ENCODE peak calls at places on chromosomes 11 and 22, in nine cellular contexts. Y is activated CD4-positive, alpha-beta T cell treated with anti-CD3 and anti-CD28 coated beads, Interleukin-2, amount 10 ng/mL, durations not matched to agents 7 days and 5 days; U is stimulated activated CD4-positive, alpha-beta T cell treated with anti-CD3 and anti-CD28 coated beads, Interleukin-2, amount 100 ng/mL, for 24 hours; C is GM12892; Q is RKO; S is activated naive CD4-positive, alpha-beta T cell; P is activated T-cell treated with anti-CD3 and anti-CD28 coated beads for 24 hours; X is OCI-LY7; F is activated T-helper 2 cell treated with anti-CD3 and anti-CD28 coated beads, Interferon-gamma antibody, Interleukin-2, Interleukin-4, amounts not matched to agents 10 μg/mL and 5 μg/mL and 100 μg/mL, durations not matched to agents 14 hours and 24 hours and 36 hours. T is an unnamed sample.

GRCh38 chr11:45673441-45673840 is 8.0 kb upstream of the CHST1 start:
- DNase-seq in U (no peak), Q (no peak), Y (no peak), P (no peak), S (no peak), C (no peak), F (no peak), X (no peak), T (no peak)

GRCh38 chr11:126354631-126355323 is 709 bp upstream of the ST3GAL4 start:
- DNase-seq in C (no peak), S (peak), F (no peak), Q (peak), P (no peak), U (no peak), Y (no peak), X (peak), T (peak)

GRCh38 chr11:117980716-117981115 is 5.5 kb upstream of the IL10RA start:
- DNase-seq in S (no peak), Q (no peak), Y (no peak), C (no peak), X (no peak), F (no peak), U (peak), P (no peak), T (no peak)

GRCh38 chr11:95121687-95122086 is 32.0 kb downstream of the ENDOD1 start:
- DNase-seq in P (no peak), C (no peak), Y (no peak), S (no peak), U (no peak), F (no peak), Q (no peak), X (no peak), T (peak)

GRCh38 chr22:45648320-45649070 is 23.1 kb upstream of the ATXN10 start:
- DNase-seq in C (no peak), X (no peak), Y (no peak), S (no peak), U (no peak), F (no peak), P (no peak), Q (no peak), T (no peak)

GRCh38 chr11:74871037-74871436 is 77.9 kb downstream of the XRRA1 start:
- DNase-seq in X (peak), S (no peak), C (no peak), F (no peak), P (no peak), U (no peak), Y (no peak), Q (peak), T (no peak)

GRCh38 chr11:130771708-130772107 is 144.6 kb downstream of the SNX19 start:
- DNase-seq in S (no peak), X (no peak), Q (no peak), F (no peak), Y (no peak), C (no peak), P (no peak), U (no peak), T (no peak)

GRCh38 chr11:41056892-41057569 is 402.4 kb downstream of the LRRC4C start:
- DNase-seq in Q (no peak), P (no peak), S (no peak), X (no peak), F (no peak), C (no peak), U (no peak), Y (no peak), T (no peak)

GRCh38 chr22:23539135-23539838 is 40.8 kb downstream of the IGLL1 start:
- DNase-seq in F (peak), X (peak), P (peak), Q (peak), U (peak), S (peak), C (no peak), Y (peak), T (peak)

GRCh38 chr22:27473533-27473932 is 328.0 kb downstream of the MN1 start:
- DNase-seq in P (no peak), U (no peak), Q (no peak), Y (no peak), F (no peak), S (no peak), C (no peak), X (no peak), T (no peak)

GRCh38 chr11:77205467-77206263 is 77.6 kb downstream of the MYO7A start:
- DNase-seq in Y (no peak), Q (no peak), U (no peak), X (no peak), P (no peak), S (no peak), F (no peak), C (peak), T (no peak)

GRCh38 chr11:67111261-67111660 is 7.8 kb upstream of the KDM2A start:
- DNase-seq in P (no peak), F (no peak), X (no peak), U (no peak), Y (no peak), C (no peak), S (no peak), Q (no peak), T (no peak)

T was measured in SK-N-DZ.